ENCODE peak calls at places on chromosome 16, in nine cellular contexts. One of them, this sample, is unnamed. For H3K4me1, the result is how much of the 10 kb centered on the place peaks cover.

GRCh38 chr16:78045865-78046581 is 23.7 kb downstream of the CLEC3A start:
- DNase-seq in NT2/D1: peak
- DNase-seq in right lobe of liver: peak
- DNase-seq in A549: peak
- DNase-seq in psoas muscle: no peak
- DNase-seq in effector memory CD4-positive, alpha-beta T cell: no peak
- DNase-seq in fibroblast of lung: peak
- DNase-seq in GM23248: peak
- DNase-seq in OCI-LY7: no peak
- DNase-seq in this sample: peak

GRCh38 chr16:5730783-5731182 is 633.2 kb upstream of the EEF2KMT start:
- DNase-seq in NT2/D1: no peak
- DNase-seq in right lobe of liver: no peak
- DNase-seq in A549: no peak
- DNase-seq in psoas muscle: no peak
- DNase-seq in effector memory CD4-positive, alpha-beta T cell: no peak
- DNase-seq in fibroblast of lung: no peak
- DNase-seq in GM23248: no peak
- DNase-seq in OCI-LY7: no peak
- DNase-seq in this sample: no peak

GRCh38 chr16:19804538-19805323 is 79.9 kb downstream of the GPRC5B start:
- DNase-seq in NT2/D1: peak
- DNase-seq in right lobe of liver: peak
- DNase-seq in A549: no peak
- DNase-seq in psoas muscle: peak
- DNase-seq in effector memory CD4-positive, alpha-beta T cell: no peak
- DNase-seq in fibroblast of lung: peak
- DNase-seq in GM23248: no peak
- DNase-seq in OCI-LY7: peak
- DNase-seq in this sample: peak

GRCh38 chr16:19304670-19305240 is 19.2 kb downstream of the CLEC19A start:
- DNase-seq in NT2/D1: no peak
- DNase-seq in right lobe of liver: no peak
- DNase-seq in A549: peak
- DNase-seq in psoas muscle: no peak
- DNase-seq in effector memory CD4-positive, alpha-beta T cell: no peak
- DNase-seq in fibroblast of lung: peak
- DNase-seq in GM23248: no peak
- DNase-seq in OCI-LY7: no peak
- DNase-seq in this sample: no peak

GRCh38 chr16:741986-742629 is 1.3 kb upstream of the CIAO3 start:
- DNase-seq in NT2/D1: no peak
- DNase-seq in right lobe of liver: no peak
- DNase-seq in A549: no peak
- DNase-seq in psoas muscle: no peak
- DNase-seq in effector memory CD4-positive, alpha-beta T cell: no peak
- DNase-seq in fibroblast of lung: no peak
- DNase-seq in GM23248: no peak
- DNase-seq in OCI-LY7: no peak
- DNase-seq in this sample: no peak

GRCh38 chr16:64174327-64174726 is 947.5 kb downstream of the CDH11 start:
- DNase-seq in NT2/D1: no peak
- DNase-seq in right lobe of liver: no peak
- DNase-seq in A549: no peak
- DNase-seq in psoas muscle: no peak
- DNase-seq in effector memory CD4-positive, alpha-beta T cell: no peak
- DNase-seq in fibroblast of lung: peak
- DNase-seq in GM23248: no peak
- DNase-seq in OCI-LY7: no peak
- DNase-seq in this sample: no peak

GRCh38 chr16:81018496-81018895 is 11.5 kb downstream of the CENPN start:
- DNase-seq in NT2/D1: no peak
- DNase-seq in right lobe of liver: no peak
- DNase-seq in A549: no peak
- DNase-seq in psoas muscle: no peak
- DNase-seq in effector memory CD4-positive, alpha-beta T cell: no peak
- DNase-seq in fibroblast of lung: no peak
- DNase-seq in GM23248: no peak
- DNase-seq in OCI-LY7: no peak
- DNase-seq in this sample: no peak

GRCh38 chr16:48013476-48013875 is 142.3 kb downstream of the ABCC12 start:
- DNase-seq in NT2/D1: no peak
- DNase-seq in right lobe of liver: no peak
- DNase-seq in A549: no peak
- DNase-seq in psoas muscle: no peak
- DNase-seq in effector memory CD4-positive, alpha-beta T cell: no peak
- DNase-seq in fibroblast of lung: peak
- DNase-seq in GM23248: no peak
- DNase-seq in OCI-LY7: no peak
- DNase-seq in this sample: no peak

GRCh38 chr16:56726283-56726682 is 3.6 kb upstream of the NUP93 start:
- DNase-seq in NT2/D1: no peak
- DNase-seq in right lobe of liver: no peak
- DNase-seq in A549: no peak
- DNase-seq in psoas muscle: no peak
- DNase-seq in effector memory CD4-positive, alpha-beta T cell: no peak
- DNase-seq in fibroblast of lung: no peak
- DNase-seq in GM23248: no peak
- DNase-seq in OCI-LY7: no peak
- DNase-seq in this sample: no peak

GRCh38 chr16:65570261-65570660 is 448.4 kb upstream of the CDH11 start:
- DNase-seq in NT2/D1: no peak
- DNase-seq in right lobe of liver: no peak
- DNase-seq in A549: no peak
- DNase-seq in psoas muscle: no peak
- DNase-seq in effector memory CD4-positive, alpha-beta T cell: no peak
- DNase-seq in fibroblast of lung: no peak
- DNase-seq in GM23248: no peak
- DNase-seq in OCI-LY7: no peak
- DNase-seq in this sample: no peak

GRCh38 chr16:53043462-53043861 is 9.2 kb downstream of the CHD9NB start:
- DNase-seq in NT2/D1: no peak
- DNase-seq in right lobe of liver: no peak
- DNase-seq in A549: no peak
- DNase-seq in psoas muscle: no peak
- DNase-seq in effector memory CD4-positive, alpha-beta T cell: no peak
- DNase-seq in fibroblast of lung: peak
- DNase-seq in GM23248: peak
- DNase-seq in OCI-LY7: no peak
- DNase-seq in this sample: no peak

GRCh38 chr16:47037396-47037745 is 63.9 kb upstream of the DNAJA2 start:
- DNase-seq in NT2/D1: no peak
- DNase-seq in right lobe of liver: no peak
- DNase-seq in A549: peak
- DNase-seq in psoas muscle: no peak
- DNase-seq in effector memory CD4-positive, alpha-beta T cell: no peak
- DNase-seq in fibroblast of lung: peak
- DNase-seq in GM23248: no peak
- DNase-seq in OCI-LY7: peak
- DNase-seq in this sample: peak

GRCh38 chr16:23567602-23568001 is 10.1 kb downstream of the UBFD1 start:
- DNase-seq in NT2/D1: no peak
- DNase-seq in right lobe of liver: no peak
- DNase-seq in A549: no peak
- DNase-seq in psoas muscle: no peak
- DNase-seq in effector memory CD4-positive, alpha-beta T cell: no peak
- DNase-seq in fibroblast of lung: no peak
- DNase-seq in GM23248: no peak
- DNase-seq in OCI-LY7: no peak
- DNase-seq in this sample: no peak

GRCh38 chr16:79970551-79971236 is 370.2 kb upstream of the MAF start:
- DNase-seq in NT2/D1: no peak
- DNase-seq in right lobe of liver: peak
- DNase-seq in A549: peak
- DNase-seq in psoas muscle: peak
- DNase-seq in effector memory CD4-positive, alpha-beta T cell: no peak
- DNase-seq in fibroblast of lung: peak
- DNase-seq in GM23248: peak
- DNase-seq in OCI-LY7: no peak
- DNase-seq in this sample: no peak

GRCh38 chr16:30354423-30355143 is 525 bp downstream of the CD2BP2 start:
- DNase-seq in NT2/D1: no peak
- DNase-seq in right lobe of liver: peak
- DNase-seq in A549: no peak
- DNase-seq in psoas muscle: no peak
- DNase-seq in effector memory CD4-positive, alpha-beta T cell: no peak
- DNase-seq in fibroblast of lung: peak
- DNase-seq in GM23248: peak
- DNase-seq in OCI-LY7: peak
- DNase-seq in this sample: no peak
- H3K4me1 ChIP-seq in NT2/D1: under half
- H3K4me1 ChIP-seq in right lobe of liver: under half
- H3K4me1 ChIP-seq in A549: half or more
- H3K4me1 ChIP-seq in psoas muscle: under half
- H3K4me1 ChIP-seq in effector memory CD4-positive, alpha-beta T cell: under half
- H3K4me1 ChIP-seq in fibroblast of lung: under half
- H3K4me1 ChIP-seq in GM23248: under half
- H3K4me1 ChIP-seq in OCI-LY7: half or more
- H3K4me1 ChIP-seq in this sample: under half

DNA sequence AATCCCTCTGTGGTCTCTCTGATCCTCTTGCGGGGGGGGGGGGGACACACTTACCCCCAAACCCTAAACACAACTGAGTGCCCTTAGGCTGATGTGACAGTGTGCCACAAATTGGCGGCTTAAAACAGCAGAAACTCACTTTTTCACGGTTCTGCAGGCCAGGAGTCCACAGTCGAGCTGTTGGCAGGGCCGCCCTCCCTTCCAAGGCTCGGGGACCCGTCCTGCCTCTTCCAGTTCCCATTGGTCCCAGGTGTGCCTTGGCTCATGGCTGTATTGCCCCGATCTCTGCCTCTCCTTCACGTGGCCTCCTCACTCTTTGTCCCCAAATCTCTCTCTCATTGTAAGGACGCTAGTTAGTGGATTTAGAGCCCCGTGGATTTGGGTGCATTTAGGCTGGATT is 199.9 kb upstream of the CIBAR2 start:
- DNase-seq in NT2/D1: no peak
- DNase-seq in right lobe of liver: no peak
- DNase-seq in A549: no peak
- DNase-seq in psoas muscle: no peak
- DNase-seq in effector memory CD4-positive, alpha-beta T cell: no peak
- DNase-seq in fibroblast of lung: no peak
- DNase-seq in GM23248: no peak
- DNase-seq in OCI-LY7: no peak
- DNase-seq in this sample: no peak
- H3K4me1 ChIP-seq in NT2/D1: half or more
- H3K4me1 ChIP-seq in right lobe of liver: under half
- H3K4me1 ChIP-seq in A549: under half
- H3K4me1 ChIP-seq in psoas muscle: half or more
- H3K4me1 ChIP-seq in effector memory CD4-positive, alpha-beta T cell: under half
- H3K4me1 ChIP-seq in fibroblast of lung: under half
- H3K4me1 ChIP-seq in GM23248: under half
- H3K4me1 ChIP-seq in OCI-LY7: half or more
- H3K4me1 ChIP-seq in this sample: under half

GRCh38 chr16:75088226-75088625 is 28.4 kb downstream of the LDHD start:
- DNase-seq in NT2/D1: no peak
- DNase-seq in right lobe of liver: no peak
- DNase-seq in A549: no peak
- DNase-seq in psoas muscle: no peak
- DNase-seq in effector memory CD4-positive, alpha-beta T cell: no peak
- DNase-seq in fibroblast of lung: no peak
- DNase-seq in GM23248: no peak
- DNase-seq in OCI-LY7: no peak
- DNase-seq in this sample: no peak

GRCh38 chr16:75085556-75085955 is 31.0 kb downstream of the LDHD start:
- DNase-seq in NT2/D1: no peak
- DNase-seq in right lobe of liver: no peak
- DNase-seq in A549: no peak
- DNase-seq in psoas muscle: no peak
- DNase-seq in effector memory CD4-positive, alpha-beta T cell: no peak
- DNase-seq in fibroblast of lung: no peak
- DNase-seq in GM23248: no peak
- DNase-seq in OCI-LY7: no peak
- DNase-seq in this sample: no peak

GRCh38 chr16:75083826-75084225 is 32.8 kb downstream of the LDHD start:
- DNase-seq in NT2/D1: no peak
- DNase-seq in right lobe of liver: peak
- DNase-seq in A549: no peak
- DNase-seq in psoas muscle: no peak
- DNase-seq in effector memory CD4-positive, alpha-beta T cell: no peak
- DNase-seq in fibroblast of lung: no peak
- DNase-seq in GM23248: no peak
- DNase-seq in OCI-LY7: no peak
- DNase-seq in this sample: no peak

GRCh38 chr16:75087040-75087979 is 29.3 kb downstream of the LDHD start:
- DNase-seq in NT2/D1: no peak
- DNase-seq in right lobe of liver: no peak
- DNase-seq in A549: no peak
- DNase-seq in psoas muscle: peak
- DNase-seq in effector memory CD4-positive, alpha-beta T cell: no peak
- DNase-seq in fibroblast of lung: peak
- DNase-seq in GM23248: peak
- DNase-seq in OCI-LY7: no peak
- DNase-seq in this sample: peak

GRCh38 chr16:75086281-75086680 is 30.3 kb downstream of the LDHD start:
- DNase-seq in NT2/D1: no peak
- DNase-seq in right lobe of liver: no peak
- DNase-seq in A549: no peak
- DNase-seq in psoas muscle: no peak
- DNase-seq in effector memory CD4-positive, alpha-beta T cell: no peak
- DNase-seq in fibroblast of lung: peak
- DNase-seq in GM23248: peak
- DNase-seq in OCI-LY7: no peak
- DNase-seq in this sample: no peak
- H3K4me1 ChIP-seq in NT2/D1: under half
- H3K4me1 ChIP-seq in right lobe of liver: under half
- H3K4me1 ChIP-seq in A549: under half
- H3K4me1 ChIP-seq in psoas muscle: half or more
- H3K4me1 ChIP-seq in effector memory CD4-positive, alpha-beta T cell: under half
- H3K4me1 ChIP-seq in fibroblast of lung: under half
- H3K4me1 ChIP-seq in GM23248: under half
- H3K4me1 ChIP-seq in OCI-LY7: under half
- H3K4me1 ChIP-seq in this sample: half or more

GRCh38 chr16:72015124-72015523 is 6.6 kb downstream of the DHODH start:
- DNase-seq in NT2/D1: no peak
- DNase-seq in right lobe of liver: no peak
- DNase-seq in A549: no peak
- DNase-seq in psoas muscle: no peak
- DNase-seq in effector memory CD4-positive, alpha-beta T cell: no peak
- DNase-seq in fibroblast of lung: no peak
- DNase-seq in GM23248: no peak
- DNase-seq in OCI-LY7: no peak
- DNase-seq in this sample: no peak

GRCh38 chr16:72013389-72013788 is 4.8 kb downstream of the DHODH start:
- DNase-seq in NT2/D1: no peak
- DNase-seq in right lobe of liver: peak
- DNase-seq in A549: no peak
- DNase-seq in psoas muscle: peak
- DNase-seq in effector memory CD4-positive, alpha-beta T cell: no peak
- DNase-seq in fibroblast of lung: peak
- DNase-seq in GM23248: peak
- DNase-seq in OCI-LY7: no peak
- DNase-seq in this sample: no peak

GRCh38 chr16:72014675-72015074 is 6.1 kb downstream of the DHODH start:
- DNase-seq in NT2/D1: no peak
- DNase-seq in right lobe of liver: no peak
- DNase-seq in A549: no peak
- DNase-seq in psoas muscle: no peak
- DNase-seq in effector memory CD4-positive, alpha-beta T cell: no peak
- DNase-seq in fibroblast of lung: no peak
- DNase-seq in GM23248: no peak
- DNase-seq in OCI-LY7: no peak
- DNase-seq in this sample: no peak

GRCh38 chr16:72013888-72014538 is 5.5 kb downstream of the DHODH start:
- DNase-seq in NT2/D1: no peak
- DNase-seq in right lobe of liver: peak
- DNase-seq in A549: no peak
- DNase-seq in psoas muscle: peak
- DNase-seq in effector memory CD4-positive, alpha-beta T cell: no peak
- DNase-seq in fibroblast of lung: peak
- DNase-seq in GM23248: no peak
- DNase-seq in OCI-LY7: no peak
- DNase-seq in this sample: no peak

GRCh38 chr16:72012607-72013006 is 4.1 kb downstream of the DHODH start:
- DNase-seq in NT2/D1: no peak
- DNase-seq in right lobe of liver: no peak
- DNase-seq in A549: no peak
- DNase-seq in psoas muscle: no peak
- DNase-seq in effector memory CD4-positive, alpha-beta T cell: no peak
- DNase-seq in fibroblast of lung: no peak
- DNase-seq in GM23248: no peak
- DNase-seq in OCI-LY7: no peak
- DNase-seq in this sample: no peak
- H3K4me1 ChIP-seq in NT2/D1: under half
- H3K4me1 ChIP-seq in right lobe of liver: under half
- H3K4me1 ChIP-seq in A549: under half
- H3K4me1 ChIP-seq in psoas muscle: under half
- H3K4me1 ChIP-seq in effector memory CD4-positive, alpha-beta T cell: under half
- H3K4me1 ChIP-seq in fibroblast of lung: under half
- H3K4me1 ChIP-seq in GM23248: under half
- H3K4me1 ChIP-seq in OCI-LY7: under half
- H3K4me1 ChIP-seq in this sample: under half

This sample was measured in DND-41.